ENCODE peak calls at places on chromosomes 1 and 21, in six cellular contexts. O is GM12864, G is colonic mucosa, Z is ovary, W is fibroblast of lung, N is brain microvascular endothelial cell. Q is an unnamed sample.
A peak's percentile ranks its signal among the peaks of the same experiment; 100 is the strongest.

GRCh38 chr1:25504706-25505560 is 38.5 kb upstream of the LDLRAP1 start:
- DNase-seq in O (no peak), G (no peak), Z (no peak), W (peak; percentile 14), N (peak; percentile 22), Q (peak; percentile 54)

GRCh38 chr21:46564391-46564790 is 40.5 kb downstream of the S100B start:
- DNase-seq in O (no peak), G (no peak), Z (no peak), W (no peak), N (no peak), Q (no peak)

GRCh38 chr1:207806531-207807394 is 54.9 kb downstream of the CD46 start:
- DNase-seq in O (no peak), G (no peak), Z (no peak), W (peak; percentile 25), N (no peak), Q (no peak)

GRCh38 chr1:230170610-230171009 is 103.6 kb downstream of the GALNT2 start:
- DNase-seq in O (no peak), G (no peak), Z (no peak), W (no peak), N (no peak), Q (no peak)

GRCh38 chr1:119294728-119295127 is 73.9 kb upstream of the HAO2 start:
- DNase-seq in O (no peak), G (no peak), Z (no peak), W (no peak), N (no peak), Q (no peak)

GRCh38 chr1:117116784-117117130 is 4.8 kb downstream of the TRIM45 start:
- DNase-seq in O (no peak), G (no peak), Z (no peak), W (no peak), N (no peak), Q (no peak)

GRCh38 chr21:21332492-21332891 is 334.3 kb downstream of the NCAM2 start:
- DNase-seq in O (no peak), G (no peak), Z (no peak), W (no peak), N (no peak), Q (no peak)

GRCh38 chr1:56967900-56968832 is 2.4 kb upstream of the C8B start:
- DNase-seq in O (no peak), G (peak; percentile 24), Z (no peak), W (peak; percentile 27), N (no peak), Q (peak; percentile 32)

GRCh38 chr1:227785812-227786608 is 29.5 kb upstream of the PRSS38 start:
- DNase-seq in O (no peak), G (peak; percentile 17), Z (no peak), W (no peak), N (no peak), Q (no peak)

GRCh38 chr1:22804333-22804906 is 93.8 kb downstream of the EPHB2 start:
- DNase-seq in O (no peak), G (no peak), Z (no peak), W (no peak), N (no peak), Q (peak; percentile 42)

GRCh38 chr1:109112056-109112651 is 1.8 kb upstream of the ELAPOR1 start:
- DNase-seq in O (no peak), G (no peak), Z (no peak), W (peak; percentile 43), N (no peak), Q (peak; percentile 50)
- H3K4me3 ChIP-seq in O (no peak overlapping the region), G (no peak overlapping the region), Z (no peak overlapping the region), W (peak overlapping the region; percentile 15), N (peak overlapping the region; percentile 20), Q (peak overlapping the region; percentile 44)

GRCh38 chr21:36759348-36760083 is 60.6 kb downstream of the SIM2 start:
- DNase-seq in O (no peak), G (no peak), Z (no peak), W (no peak), N (no peak), Q (no peak)

GRCh38 chr21:36754241-36754881 is 55.4 kb downstream of the SIM2 start:
- DNase-seq in O (no peak), G (no peak), Z (no peak), W (no peak), N (peak; percentile 28), Q (no peak)

GRCh38 chr21:36753556-36753955 is 54.6 kb downstream of the SIM2 start:
- DNase-seq in O (no peak), G (no peak), Z (no peak), W (no peak), N (peak; percentile 82), Q (peak; percentile 44)

GRCh38 chr21:36756527-36756926 is 57.6 kb downstream of the SIM2 start:
- DNase-seq in O (no peak), G (no peak), Z (no peak), W (no peak), N (peak; percentile 23), Q (no peak)

GRCh38 chr21:36757246-36757645 is 58.3 kb downstream of the SIM2 start:
- DNase-seq in O (no peak), G (no peak), Z (no peak), W (no peak), N (no peak), Q (no peak)
- TF ChIP-seq CTCF in O (no peak), G (no peak), Z (no peak), W (no peak), N (peak; percentile 16), Q (no peak)

DNA sequence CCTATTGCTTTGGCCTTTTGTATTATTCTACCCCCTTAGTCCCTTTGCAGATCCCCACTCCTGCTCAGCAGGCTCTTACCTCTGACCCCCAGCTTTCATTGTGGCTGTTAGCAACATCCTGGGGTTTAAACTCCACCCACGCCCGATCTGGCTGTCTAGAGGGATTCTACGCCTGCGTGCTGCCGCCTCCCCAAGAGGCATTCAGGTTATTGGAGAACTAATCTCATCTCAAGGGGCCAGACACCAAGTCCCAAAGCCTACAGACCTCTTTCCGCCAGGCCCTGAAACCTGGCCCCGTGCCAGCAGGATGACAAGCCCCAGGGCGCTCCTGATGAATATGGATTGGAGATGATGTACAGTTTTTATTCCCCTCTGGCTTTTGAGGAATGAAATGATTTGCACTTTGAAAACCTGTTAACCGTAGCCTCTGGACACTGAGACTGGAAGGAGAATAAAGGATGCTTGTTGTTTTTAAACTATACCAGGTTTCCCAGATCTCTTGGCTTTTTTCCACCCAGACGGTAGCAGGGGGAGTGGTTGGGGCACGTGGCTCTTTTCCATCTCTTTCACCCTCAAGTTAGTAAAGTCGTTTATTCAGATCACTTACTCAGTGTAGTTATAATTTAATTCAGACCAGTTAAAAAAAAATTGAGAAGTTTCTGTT is 14.5 kb upstream of the IKBKE start:
- DNase-seq in O (no peak), G (no peak), Z (no peak), W (no peak), N (no peak), Q (no peak)
- H3K4me3 ChIP-seq in O (no peak overlapping the region), G (no peak overlapping the region), Z (no peak overlapping the region), W (no peak overlapping the region), N (no peak overlapping the region), Q (no peak overlapping the region)

GRCh38 chr1:82337635-82338034 is 536.9 kb downstream of the ADGRL2 start:
- DNase-seq in O (no peak), G (no peak), Z (no peak), W (no peak), N (no peak), Q (no peak)
- TF ChIP-seq CTCF in O (no peak), G (no peak), Z (no peak), W (no peak), N (no peak), Q (no peak)

DNA sequence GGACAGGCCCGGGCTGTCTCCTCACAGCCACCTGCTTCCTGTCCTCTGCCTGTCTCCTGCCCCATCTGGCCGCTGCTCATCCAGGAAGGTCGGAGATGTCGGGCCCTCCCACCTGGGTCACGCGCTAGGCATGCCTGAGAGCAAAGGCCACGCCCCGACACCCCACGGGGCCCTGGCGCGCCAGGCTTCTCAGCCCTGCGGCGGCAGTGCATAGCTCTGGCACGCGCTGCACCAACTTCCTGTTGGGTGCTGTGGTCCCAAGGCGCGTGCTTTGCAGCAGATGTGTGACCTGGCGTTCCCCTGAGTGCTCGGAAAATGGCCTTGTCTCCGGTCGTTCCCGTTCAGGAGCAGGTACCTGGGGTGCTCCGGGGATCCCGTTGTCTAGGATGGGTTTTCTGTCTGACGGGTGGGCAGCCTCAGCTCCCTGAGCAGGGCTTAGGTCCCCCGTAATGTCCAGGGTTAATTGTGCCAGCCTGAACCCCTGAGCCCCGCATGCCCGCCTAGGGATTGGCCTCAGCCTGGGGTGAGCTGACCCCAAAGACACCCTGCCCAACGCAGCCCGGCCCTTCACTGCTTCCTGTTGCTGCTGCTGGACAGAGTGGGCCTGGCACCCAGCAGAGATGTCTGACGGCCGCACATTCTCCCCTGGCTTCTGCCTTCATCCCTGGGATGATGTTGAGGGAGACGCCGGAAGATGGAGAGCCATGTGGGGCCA is 19.4 kb upstream of the KCNAB2 start:
- DNase-seq in O (peak; percentile 78), G (peak; percentile 90), Z (no peak), W (no peak), N (peak; percentile 12), Q (no peak)
- H3K4me3 ChIP-seq in O (peak overlapping the region; percentile 78), G (peak overlapping the region; percentile 38), Z (no peak overlapping the region), W (no peak overlapping the region), N (no peak overlapping the region), Q (no peak overlapping the region)

GRCh38 chr1:235933483-235934116 is 66.9 kb upstream of the LYST start:
- DNase-seq in O (no peak), G (no peak), Z (no peak), W (no peak), N (no peak), Q (no peak)
- TF ChIP-seq CTCF in O (peak; percentile 4), G (no peak), Z (no peak), W (no peak), N (no peak), Q (no peak)

GRCh38 chr1:37036667-37037053 is 2.3 kb upstream of the GRIK3 start:
- DNase-seq in O (no peak), G (no peak), Z (no peak), W (no peak), N (no peak), Q (no peak)
- H3K4me3 ChIP-seq in O (no peak overlapping the region), G (no peak overlapping the region), Z (no peak overlapping the region), W (no peak overlapping the region), N (no peak overlapping the region), Q (no peak overlapping the region)

GRCh38 chr1:85884372-85885035 is 176.3 kb upstream of the ZNHIT6 start:
- DNase-seq in O (no peak), G (no peak), Z (no peak), W (peak; percentile 44), N (no peak), Q (peak; percentile 36)
- TF ChIP-seq CTCF in O (no peak), G (peak; percentile 38), Z (no peak), W (peak; percentile 59), N (peak; percentile 61), Q (peak; percentile 69)

DNA sequence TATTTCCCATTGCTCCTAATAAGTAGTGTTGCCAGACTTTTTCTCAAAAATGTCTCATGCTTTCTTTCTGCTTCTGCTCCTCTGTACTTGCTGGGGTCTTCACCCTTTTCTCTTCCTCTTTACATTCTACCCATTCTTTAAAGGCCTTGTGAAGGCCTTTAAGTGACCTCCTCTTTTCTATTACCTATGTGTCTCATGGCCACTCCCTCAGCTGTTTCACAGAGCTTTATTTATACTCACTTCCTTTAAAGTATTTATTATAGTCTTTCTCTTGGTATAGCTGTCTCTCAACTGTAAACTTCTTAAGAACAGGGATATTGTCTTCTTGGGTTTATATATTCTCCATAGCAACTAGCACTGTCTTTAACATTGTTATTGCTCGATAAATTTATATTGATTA is 803 bp downstream of the GOLPH3L start:
- DNase-seq in O (no peak), G (no peak), Z (no peak), W (no peak), N (no peak), Q (no peak)
- H3K4me3 ChIP-seq in O (peak overlapping the region; percentile 71), G (peak overlapping the region; percentile 48), Z (peak overlapping the region; percentile 56), W (peak overlapping the region; percentile 88), N (peak overlapping the region; percentile 84), Q (peak overlapping the region; percentile 76)